ENCODE peak calls at places on chromosomes 12 and 14, in five cellular contexts. One of them, this sample, is unnamed.

GRCh38 chr12:126668961-126669360 is 1598.0 kb upstream of the TMEM132C start:
- DNase-seq in fibroblast of mammary gland: peak
- DNase-seq in IMR-90: no peak
- DNase-seq in fibroblast of pulmonary artery: peak
- DNase-seq in uterus: no peak
- DNase-seq in this sample: no peak

GRCh38 chr14:99055816-99056215 is 216.2 kb downstream of the BCL11B start:
- DNase-seq in fibroblast of mammary gland: no peak
- DNase-seq in IMR-90: no peak
- DNase-seq in uterus: no peak
- DNase-seq in fibroblast of pulmonary artery: no peak
- DNase-seq in this sample: no peak

GRCh38 chr12:83700858-83701257 is 1014.2 kb downstream of the TMTC2 start:
- DNase-seq in fibroblast of pulmonary artery: no peak
- DNase-seq in IMR-90: no peak
- DNase-seq in uterus: no peak
- DNase-seq in fibroblast of mammary gland: peak
- DNase-seq in this sample: no peak

GRCh38 chr14:67461341-67461985 is 27.1 kb downstream of the TMEM229B start:
- DNase-seq in fibroblast of pulmonary artery: peak
- DNase-seq in fibroblast of mammary gland: peak
- DNase-seq in IMR-90: peak
- DNase-seq in uterus: no peak
- DNase-seq in this sample: no peak

GRCh38 chr14:57982802-57983201 is 116.9 kb upstream of the SLC35F4 start:
- DNase-seq in fibroblast of pulmonary artery: peak
- DNase-seq in uterus: no peak
- DNase-seq in IMR-90: no peak
- DNase-seq in fibroblast of mammary gland: no peak
- DNase-seq in this sample: no peak

GRCh38 chr12:47938093-47938492 is 25.3 kb upstream of the TMEM106C start:
- DNase-seq in IMR-90: peak
- DNase-seq in fibroblast of pulmonary artery: no peak
- DNase-seq in fibroblast of mammary gland: peak
- DNase-seq in uterus: no peak
- DNase-seq in this sample: no peak

GRCh38 chr14:54935958-54936357 is 33.3 kb upstream of the GCH1 start:
- DNase-seq in uterus: no peak
- DNase-seq in fibroblast of pulmonary artery: peak
- DNase-seq in fibroblast of mammary gland: peak
- DNase-seq in IMR-90: peak
- DNase-seq in this sample: no peak

GRCh38 chr14:93903342-93904184 is 23.6 kb upstream of the FAM181A start:
- DNase-seq in uterus: no peak
- DNase-seq in IMR-90: no peak
- DNase-seq in fibroblast of mammary gland: no peak
- DNase-seq in fibroblast of pulmonary artery: no peak
- DNase-seq in this sample: no peak

GRCh38 chr14:88983755-88984154 is 159.3 kb downstream of the TTC8 start:
- DNase-seq in IMR-90: peak
- DNase-seq in fibroblast of pulmonary artery: peak
- DNase-seq in fibroblast of mammary gland: peak
- DNase-seq in uterus: no peak
- DNase-seq in this sample: no peak

GRCh38 chr12:78331764-78332163 is 501.1 kb downstream of the NAV3 start:
- DNase-seq in uterus: no peak
- DNase-seq in fibroblast of pulmonary artery: peak
- DNase-seq in fibroblast of mammary gland: no peak
- DNase-seq in IMR-90: no peak
- DNase-seq in this sample: no peak

GRCh38 chr12:100566887-100567637 is 6.4 kb upstream of the GAS2L3 start:
- DNase-seq in uterus: no peak
- DNase-seq in fibroblast of pulmonary artery: no peak
- DNase-seq in IMR-90: peak
- DNase-seq in fibroblast of mammary gland: peak
- DNase-seq in this sample: peak

GRCh38 chr12:113794774-113795173 is 171.4 kb downstream of the RBM19 start:
- DNase-seq in fibroblast of mammary gland: no peak
- DNase-seq in IMR-90: no peak
- DNase-seq in uterus: no peak
- DNase-seq in fibroblast of pulmonary artery: no peak
- DNase-seq in this sample: no peak

GRCh38 chr12:103930787-103931536 is 752 bp downstream of the HSP90B1 start:
- DNase-seq in fibroblast of pulmonary artery: peak
- DNase-seq in uterus: peak
- DNase-seq in fibroblast of mammary gland: peak
- DNase-seq in IMR-90: peak
- DNase-seq in this sample: peak

GRCh38 chr12:124391340-124392261 is 96.7 kb downstream of the RFLNA start:
- DNase-seq in fibroblast of pulmonary artery: no peak
- DNase-seq in IMR-90: peak
- DNase-seq in uterus: peak
- DNase-seq in fibroblast of mammary gland: peak
- DNase-seq in this sample: peak

GRCh38 chr12:89347325-89347829 is 4.9 kb downstream of the DUSP6 start:
- DNase-seq in uterus: no peak
- DNase-seq in IMR-90: no peak
- DNase-seq in fibroblast of mammary gland: no peak
- DNase-seq in fibroblast of pulmonary artery: no peak
- DNase-seq in this sample: no peak

GRCh38 chr12:46585854-46586621 is 213.5 kb upstream of the SLC38A2 start:
- DNase-seq in fibroblast of mammary gland: peak
- DNase-seq in IMR-90: peak
- DNase-seq in fibroblast of pulmonary artery: peak
- DNase-seq in uterus: no peak
- DNase-seq in this sample: no peak

GRCh38 chr12:50806176-50806575 is 36.5 kb upstream of the TMPRSS12 start:
- DNase-seq in fibroblast of pulmonary artery: no peak
- DNase-seq in fibroblast of mammary gland: no peak
- DNase-seq in IMR-90: peak
- DNase-seq in uterus: no peak
- DNase-seq in this sample: no peak

GRCh38 chr12:49941556-49942511 is 8.7 kb upstream of the AQP2 start:
- DNase-seq in fibroblast of mammary gland: no peak
- DNase-seq in IMR-90: no peak
- DNase-seq in uterus: no peak
- DNase-seq in fibroblast of pulmonary artery: no peak
- DNase-seq in this sample: no peak

GRCh38 chr12:45655186-45655585 is 74.3 kb upstream of the ARID2 start:
- DNase-seq in fibroblast of mammary gland: peak
- DNase-seq in fibroblast of pulmonary artery: peak
- DNase-seq in uterus: no peak
- DNase-seq in IMR-90: peak
- DNase-seq in this sample: no peak

GRCh38 chr12:53325539-53326061 is 4.2 kb upstream of the AAAS start:
- DNase-seq in fibroblast of mammary gland: peak
- DNase-seq in fibroblast of pulmonary artery: no peak
- DNase-seq in IMR-90: no peak
- DNase-seq in uterus: peak
- DNase-seq in this sample: no peak

GRCh38 chr12:65695077-65695865 is 129.0 kb upstream of the HMGA2 start:
- DNase-seq in uterus: no peak
- DNase-seq in fibroblast of mammary gland: peak
- DNase-seq in fibroblast of pulmonary artery: peak
- DNase-seq in IMR-90: peak
- DNase-seq in this sample: no peak

GRCh38 chr12:65703176-65703575 is 121.1 kb upstream of the HMGA2 start:
- DNase-seq in IMR-90: no peak
- DNase-seq in fibroblast of mammary gland: no peak
- DNase-seq in uterus: no peak
- DNase-seq in fibroblast of pulmonary artery: no peak
- DNase-seq in this sample: no peak

GRCh38 chr12:65696227-65696626 is 128.1 kb upstream of the HMGA2 start:
- DNase-seq in IMR-90: peak
- DNase-seq in fibroblast of mammary gland: peak
- DNase-seq in fibroblast of pulmonary artery: no peak
- DNase-seq in uterus: no peak
- DNase-seq in this sample: no peak

DNA sequence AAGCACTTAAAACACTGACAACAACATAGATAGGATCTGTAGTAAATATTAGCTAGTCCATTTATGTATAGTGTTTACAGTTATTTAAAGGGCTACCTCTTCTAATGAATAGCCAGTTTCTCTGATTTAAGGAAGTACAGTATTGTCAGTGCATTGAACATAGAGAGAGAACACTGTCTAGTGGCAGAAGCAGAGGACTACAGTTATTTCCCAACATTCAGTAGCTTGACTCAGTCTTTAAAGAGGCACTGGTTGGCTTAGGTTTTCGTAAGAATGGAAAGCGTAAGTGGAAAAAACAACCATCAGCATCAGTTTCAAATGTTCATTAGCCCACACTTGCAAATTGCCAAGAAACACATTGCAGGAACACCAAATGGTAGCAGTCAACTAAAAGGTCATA is 125.0 kb upstream of the HMGA2 start:
- DNase-seq in IMR-90: peak
- DNase-seq in uterus: no peak
- DNase-seq in fibroblast of mammary gland: peak
- DNase-seq in fibroblast of pulmonary artery: peak
- DNase-seq in this sample: no peak
- TF ChIP-seq CTCF in IMR-90: peak
- TF ChIP-seq CTCF in uterus: no peak
- TF ChIP-seq CTCF in fibroblast of mammary gland: peak
- TF ChIP-seq CTCF in fibroblast of pulmonary artery: peak
- TF ChIP-seq CTCF in this sample: no peak

GRCh38 chr14:96039633-96040311 is 610 bp downstream of the C14orf132 start:
- DNase-seq in fibroblast of mammary gland: peak
- DNase-seq in IMR-90: peak
- DNase-seq in uterus: peak
- DNase-seq in fibroblast of pulmonary artery: peak
- DNase-seq in this sample: no peak
- TF ChIP-seq CTCF in fibroblast of mammary gland: no peak
- TF ChIP-seq CTCF in IMR-90: peak
- TF ChIP-seq CTCF in uterus: no peak
- TF ChIP-seq CTCF in fibroblast of pulmonary artery: no peak
- TF ChIP-seq CTCF in this sample: peak

GRCh38 chr12:52052471-52053186 is 1.4 kb downstream of the NR4A1 start:
- DNase-seq in uterus: no peak
- DNase-seq in fibroblast of mammary gland: no peak
- DNase-seq in fibroblast of pulmonary artery: peak
- DNase-seq in IMR-90: peak
- DNase-seq in this sample: no peak
- TF ChIP-seq CTCF in uterus: no peak
- TF ChIP-seq CTCF in fibroblast of mammary gland: no peak
- TF ChIP-seq CTCF in fibroblast of pulmonary artery: no peak
- TF ChIP-seq CTCF in IMR-90: no peak
- TF ChIP-seq CTCF in this sample: no peak

GRCh38 chr14:21719841-21720240 is 46.2 kb upstream of the OR4E1 start:
- DNase-seq in fibroblast of mammary gland: no peak
- DNase-seq in fibroblast of pulmonary artery: no peak
- DNase-seq in uterus: no peak
- DNase-seq in IMR-90: no peak
- DNase-seq in this sample: no peak

GRCh38 chr14:21721504-21721903 is 47.9 kb upstream of the OR4E1 start:
- DNase-seq in fibroblast of mammary gland: no peak
- DNase-seq in uterus: no peak
- DNase-seq in fibroblast of pulmonary artery: no peak
- DNase-seq in IMR-90: no peak
- DNase-seq in this sample: no peak

GRCh38 chr14:21724115-21724973 is 50.7 kb upstream of the OR4E1 start:
- DNase-seq in IMR-90: no peak
- DNase-seq in uterus: no peak
- DNase-seq in fibroblast of mammary gland: no peak
- DNase-seq in fibroblast of pulmonary artery: no peak
- DNase-seq in this sample: no peak

DNA sequence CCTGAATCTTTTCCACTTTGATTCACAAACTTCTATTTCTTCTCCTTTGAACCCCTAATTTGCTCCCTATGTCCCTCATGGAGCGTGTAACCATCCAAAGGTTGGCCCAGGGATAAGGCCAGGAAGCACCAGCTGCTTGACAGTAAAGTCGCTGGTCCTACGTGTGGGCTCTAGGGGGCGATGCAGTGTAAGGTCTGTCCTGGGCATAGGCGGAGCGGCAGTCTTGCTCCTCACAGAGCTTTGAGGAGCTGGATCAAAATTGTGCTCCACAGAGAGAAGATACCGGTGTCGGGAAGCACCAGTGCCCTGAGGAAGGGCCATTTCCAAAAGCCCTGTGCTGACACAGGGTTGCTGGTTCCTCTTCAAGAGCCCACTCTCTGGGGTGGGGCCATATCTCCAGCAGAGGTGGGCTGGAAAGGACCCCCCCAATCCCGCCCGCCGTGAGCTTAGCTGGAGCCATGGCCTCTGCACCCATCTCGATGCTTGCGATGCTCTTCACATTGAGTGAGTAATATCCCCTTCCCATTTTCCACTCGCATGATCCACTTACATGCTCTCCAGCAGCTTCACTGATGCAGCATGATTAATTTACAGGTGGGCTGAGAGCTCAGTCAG is 49.9 kb upstream of the OR4E1 start:
- DNase-seq in fibroblast of pulmonary artery: peak
- DNase-seq in fibroblast of mammary gland: peak
- DNase-seq in IMR-90: no peak
- DNase-seq in uterus: no peak
- DNase-seq in this sample: peak
- TF ChIP-seq CTCF in fibroblast of pulmonary artery: peak
- TF ChIP-seq CTCF in fibroblast of mammary gland: peak
- TF ChIP-seq CTCF in IMR-90: peak
- TF ChIP-seq CTCF in uterus: no peak
- TF ChIP-seq CTCF in this sample: peak

GRCh38 chr12:80271770-80272169 is 172.3 kb upstream of the PTPRQ start:
- DNase-seq in uterus: no peak
- DNase-seq in fibroblast of mammary gland: no peak
- DNase-seq in fibroblast of pulmonary artery: peak
- DNase-seq in IMR-90: no peak
- DNase-seq in this sample: no peak

GRCh38 chr12:80268924-80269749 is 169.8 kb downstream of the OTOGL start:
- DNase-seq in fibroblast of pulmonary artery: peak
- DNase-seq in fibroblast of mammary gland: peak
- DNase-seq in IMR-90: peak
- DNase-seq in uterus: no peak
- DNase-seq in this sample: no peak

GRCh38 chr12:80273144-80273543 is 170.9 kb upstream of the PTPRQ start:
- DNase-seq in IMR-90: no peak
- DNase-seq in fibroblast of mammary gland: no peak
- DNase-seq in fibroblast of pulmonary artery: no peak
- DNase-seq in uterus: no peak
- DNase-seq in this sample: no peak

GRCh38 chr12:80272516-80272915 is 171.5 kb upstream of the PTPRQ start:
- DNase-seq in fibroblast of mammary gland: no peak
- DNase-seq in fibroblast of pulmonary artery: no peak
- DNase-seq in uterus: no peak
- DNase-seq in IMR-90: no peak
- DNase-seq in this sample: no peak

GRCh38 chr12:80269953-80270552 is 170.7 kb downstream of the OTOGL start:
- DNase-seq in IMR-90: peak
- DNase-seq in uterus: no peak
- DNase-seq in fibroblast of pulmonary artery: peak
- DNase-seq in fibroblast of mammary gland: peak
- DNase-seq in this sample: peak
- TF ChIP-seq CTCF in IMR-90: peak
- TF ChIP-seq CTCF in uterus: peak
- TF ChIP-seq CTCF in fibroblast of pulmonary artery: peak
- TF ChIP-seq CTCF in fibroblast of mammary gland: peak
- TF ChIP-seq CTCF in this sample: peak

DNA sequence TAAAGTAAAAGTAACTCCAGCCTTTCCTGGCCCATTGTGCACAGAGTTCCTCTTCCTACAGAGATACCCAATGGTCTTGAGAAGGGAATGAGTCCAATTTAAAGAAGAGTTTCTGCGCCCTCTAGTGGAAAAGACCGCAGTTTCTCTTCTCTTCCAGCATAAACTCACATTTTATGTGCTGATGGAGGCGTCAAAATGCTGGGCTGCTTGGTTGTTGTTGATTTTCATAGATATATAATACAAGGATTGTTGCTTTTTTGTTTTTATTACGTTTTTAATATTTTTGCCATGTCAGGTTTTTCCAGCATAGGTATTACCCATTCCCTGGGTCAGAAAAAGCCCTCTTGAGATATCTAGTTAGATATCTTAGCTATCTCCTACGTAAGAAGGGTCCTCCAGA is 356.9 kb upstream of the STXBP6 start:
- DNase-seq in IMR-90: peak
- DNase-seq in fibroblast of pulmonary artery: peak
- DNase-seq in uterus: no peak
- DNase-seq in fibroblast of mammary gland: peak
- DNase-seq in this sample: no peak
- TF ChIP-seq CTCF in IMR-90: peak
- TF ChIP-seq CTCF in fibroblast of pulmonary artery: peak
- TF ChIP-seq CTCF in uterus: no peak
- TF ChIP-seq CTCF in fibroblast of mammary gland: peak
- TF ChIP-seq CTCF in this sample: peak

This sample was measured in GM10248.